ENCODE peak calls at places on chromosomes 6 and 20, in six cellular contexts. P is sigmoid colon, M is transverse colon, V is psoas muscle, R is Peyer's patch, H is IMR-90. Q is an unnamed sample. For H3K4me1, the result is how much of the 10 kb centered on the place peaks cover.

GRCh38 chr6:144635051-144635450 is 349.9 kb downstream of the UTRN start:
- DNase-seq in P (no peak), M (no peak), V (no peak), R (no peak), H (no peak), Q (no peak)

GRCh38 chr20:59356662-59357061 is 56.3 kb downstream of the EDN3 start:
- DNase-seq in P (no peak), M (no peak), V (no peak), R (no peak), H (no peak), Q (no peak)

GRCh38 chr6:130063806-130064205 is 45.4 kb downstream of the L3MBTL3 start:
- DNase-seq in P (no peak), M (no peak), V (no peak), R (no peak), H (no peak), Q (no peak)

GRCh38 chr6:148508401-148509151 is 165.9 kb downstream of the SASH1 start:
- DNase-seq in P (no peak), M (no peak), V (no peak), R (no peak), H (peak), Q (no peak)

GRCh38 chr20:21583486-21584168 is 69.8 kb upstream of the NKX2-2 start:
- DNase-seq in P (no peak), M (no peak), V (no peak), R (no peak), H (no peak), Q (no peak)

GRCh38 chr20:50909413-50909812 is 21.8 kb downstream of the ADNP start:
- DNase-seq in P (no peak), M (no peak), V (no peak), R (no peak), H (no peak), Q (no peak)

GRCh38 chr20:46350201-46350985 is 42.1 kb upstream of the CDH22 start:
- DNase-seq in P (no peak), M (peak), V (no peak), R (peak), H (peak), Q (no peak)

GRCh38 chr6:113414511-113414910 is 442.6 kb upstream of the MARCKS start:
- DNase-seq in P (no peak), M (peak), V (no peak), R (no peak), H (peak), Q (peak)

GRCh38 chr6:8230357-8230756 is 128.0 kb upstream of the EEF1E1 start:
- DNase-seq in P (no peak), M (no peak), V (no peak), R (no peak), H (no peak), Q (no peak)

GRCh38 chr6:8234316-8234715 is 132.0 kb upstream of the EEF1E1 start:
- DNase-seq in P (no peak), M (no peak), V (no peak), R (no peak), H (no peak), Q (no peak)

GRCh38 chr6:8225113-8225512 is 122.8 kb upstream of the EEF1E1 start:
- DNase-seq in P (no peak), M (no peak), V (no peak), R (no peak), H (no peak), Q (no peak)

DNA sequence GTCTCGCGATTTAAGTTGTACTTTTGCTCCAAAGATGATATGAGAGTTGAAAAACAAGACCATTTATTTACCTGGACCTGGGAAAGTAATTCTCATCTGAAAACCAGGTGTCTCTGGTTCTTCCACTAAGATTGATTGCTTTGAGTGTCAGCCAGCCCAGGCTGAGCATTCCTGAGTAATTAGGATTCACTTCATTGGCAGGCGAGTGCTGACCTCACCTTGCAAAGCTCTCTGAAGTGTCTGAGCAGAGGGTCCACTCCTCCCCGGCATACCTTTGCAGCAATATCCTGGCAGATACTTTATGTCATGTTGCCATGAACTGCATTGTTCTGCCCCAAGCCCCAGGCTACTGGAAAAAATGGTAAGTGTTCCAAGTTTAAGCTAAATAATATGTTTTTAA is 127.6 kb upstream of the EEF1E1 start:
- DNase-seq in P (no peak), M (no peak), V (no peak), R (no peak), H (no peak), Q (no peak)
- H3K4me1 ChIP-seq in P (under half), M (under half), V (under half), R (under half), H (under half), Q (under half)

DNA sequence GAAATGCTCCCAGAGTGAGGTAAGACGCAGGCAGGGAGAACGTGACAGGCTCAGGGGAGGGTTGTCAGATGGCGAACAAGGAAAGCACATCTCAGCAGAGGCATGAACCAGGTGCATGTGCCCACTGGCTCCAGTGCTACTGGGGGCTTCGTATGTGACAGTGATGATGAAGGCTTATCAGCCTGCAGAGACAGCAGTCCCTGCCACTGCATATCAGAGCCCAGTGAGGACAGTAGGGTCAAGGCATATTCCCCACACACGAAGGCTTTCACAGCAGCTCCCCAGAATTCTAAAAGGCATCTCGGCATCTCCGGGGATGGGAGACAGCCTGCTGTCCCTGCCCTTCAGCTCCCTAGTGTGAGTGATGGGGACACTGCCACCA is 169.7 kb downstream of the SYNDIG1 start:
- DNase-seq in P (no peak), M (no peak), V (no peak), R (no peak), H (no peak), Q (no peak)
- H3K4me1 ChIP-seq in P (under half), M (under half), V (under half), R (under half), H (under half), Q (under half)

DNA sequence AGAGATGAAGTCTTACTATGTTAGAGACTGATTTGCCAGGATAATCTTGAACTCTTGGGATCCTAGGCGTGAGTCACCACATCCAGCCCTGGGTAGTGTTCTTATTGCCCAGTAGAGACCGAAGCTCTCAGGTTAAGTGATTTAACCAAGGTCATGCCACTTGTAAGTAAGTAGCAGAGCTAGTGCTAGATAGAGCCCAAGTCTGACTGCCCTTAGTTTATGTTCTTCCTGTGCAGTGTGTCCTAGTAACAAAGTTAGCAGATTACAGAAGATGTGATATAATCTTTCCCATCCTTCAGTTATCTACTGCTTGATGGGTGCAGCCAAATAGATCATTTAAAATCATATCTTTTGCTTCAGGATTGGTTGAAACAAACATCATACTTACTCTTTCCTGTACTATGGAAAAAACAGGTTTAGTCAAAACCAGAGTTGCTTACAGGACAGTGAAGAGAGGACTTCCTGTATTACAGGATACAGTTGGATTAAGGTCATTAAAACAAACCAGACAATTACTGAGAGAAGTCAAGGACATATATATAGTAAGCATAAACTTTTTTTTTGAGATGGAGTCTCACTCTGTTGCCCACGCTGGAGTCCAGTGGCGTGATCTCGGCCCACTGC is 9.5 kb upstream of the PABPC1L start:
- DNase-seq in P (no peak), M (no peak), V (no peak), R (no peak), H (no peak), Q (no peak)
- H3K4me1 ChIP-seq in P (under half), M (under half), V (under half), R (half or more), H (under half), Q (under half)

GRCh38 chr20:17949899-17950298 is 18.7 kb downstream of the SNX5 start:
- DNase-seq in P (no peak), M (no peak), V (no peak), R (no peak), H (no peak), Q (no peak)
- H3K4me1 ChIP-seq in P (under half), M (under half), V (under half), R (under half), H (under half), Q (under half)